ENCODE peak calls at places on chromosomes 3 and 15, in seven cellular contexts. D is brain microvascular endothelial cell; R is CD4-positive, alpha-beta T cell; Y is activated naive CD4-positive, alpha-beta T cell; T is sciatic nerve; X is NCI-H1092; N is H7. K is an unnamed sample.

GRCh38 chr3:12879191-12879815 is 37.9 kb upstream of the RPL32 start:
- DNase-seq in D (no peak), R (no peak), Y (no peak), T (no peak), X (no peak), N (no peak), K (no peak)

GRCh38 chr15:52289629-52290081 is 5.9 kb downstream of the MYO5C start:
- DNase-seq in D (no peak), R (no peak), Y (no peak), T (no peak), X (no peak), N (peak; percentile 57), K (no peak)

GRCh38 chr3:158810823-158811425 is 9.1 kb downstream of the MFSD1 start:
- DNase-seq in D (no peak), R (no peak), Y (no peak), T (no peak), X (no peak), N (no peak), K (no peak)

GRCh38 chr3:129310111-129310601 is 31.5 kb downstream of the HMCES start:
- DNase-seq in D (no peak), R (no peak), Y (no peak), T (no peak), X (no peak), N (no peak), K (no peak)

GRCh38 chr15:75493732-75494131 is 42.2 kb upstream of the SIN3A start:
- DNase-seq in D (no peak), R (no peak), Y (no peak), T (no peak), X (no peak), N (no peak), K (no peak)

GRCh38 chr3:24522155-24522579 is 27.5 kb upstream of the THRB start:
- DNase-seq in D (no peak), R (no peak), Y (no peak), T (no peak), X (no peak), N (peak; percentile 45), K (peak; percentile 81)

GRCh38 chr3:146180376-146180775 is 19.4 kb upstream of the PLOD2 start:
- DNase-seq in D (no peak), R (no peak), Y (no peak), T (no peak), X (no peak), N (no peak), K (no peak)

GRCh38 chr15:101429646-101430045 is 59.9 kb downstream of the PCSK6 start:
- DNase-seq in D (no peak), R (no peak), Y (no peak), T (no peak), X (no peak), N (no peak), K (no peak)

GRCh38 chr15:100712226-100712625 is 109.8 kb downstream of the ASB7 start:
- DNase-seq in D (no peak), R (no peak), Y (no peak), T (no peak), X (no peak), N (peak; percentile 22), K (peak; percentile 94)

GRCh38 chr15:81548350-81549116 is 174.5 kb upstream of the TMC3 start:
- DNase-seq in D (no peak), R (no peak), Y (no peak), T (no peak), X (no peak), N (no peak), K (no peak)

GRCh38 chr3:150194957-150195356 is 213.1 kb upstream of the TSC22D2 start:
- DNase-seq in D (no peak), R (no peak), Y (no peak), T (no peak), X (no peak), N (no peak), K (no peak)

GRCh38 chr3:57972421-57973111 is 35.7 kb upstream of the FLNB start:
- DNase-seq in D (no peak), R (no peak), Y (no peak), T (no peak), X (no peak), N (no peak), K (no peak)

GRCh38 chr3:31240466-31240865 is 292.3 kb upstream of the STT3B start:
- DNase-seq in D (no peak), R (no peak), Y (no peak), T (no peak), X (no peak), N (no peak), K (no peak)

GRCh38 chr15:89828324-89829145 is 13.9 kb upstream of the ANPEP start:
- DNase-seq in D (peak; percentile 38), R (no peak), Y (no peak), T (peak; percentile 73), X (no peak), N (peak; percentile 73), K (peak; percentile 91)

GRCh38 chr15:25708391-25708790 is 154.7 kb downstream of the ATP10A start:
- DNase-seq in D (no peak), R (no peak), Y (no peak), T (no peak), X (no peak), N (no peak), K (no peak)

GRCh38 chr15:77247116-77247515 is 172.8 kb downstream of the PEAK1 start:
- DNase-seq in D (no peak), R (no peak), Y (no peak), T (no peak), X (no peak), N (no peak), K (no peak)

GRCh38 chr15:50049871-50050270 is 69.2 kb downstream of the ATP8B4 start:
- DNase-seq in D (peak; percentile 57), R (no peak), Y (no peak), T (no peak), X (no peak), N (no peak), K (no peak)

GRCh38 chr3:50243552-50243895 is 7.5 kb downstream of the GNAI2 start:
- DNase-seq in D (no peak), R (no peak), Y (no peak), T (no peak), X (no peak), N (no peak), K (no peak)

GRCh38 chr15:64740361-64741170 is 34.8 kb downstream of the RBPMS2 start:
- DNase-seq in D (peak; percentile 42), R (no peak), Y (no peak), T (no peak), X (no peak), N (no peak), K (no peak)

GRCh38 chr3:108124337-108125150 is 33.7 kb upstream of the CD47 start:
- DNase-seq in D (no peak), R (peak; percentile 17), Y (peak; percentile 11), T (no peak), X (no peak), N (no peak), K (no peak)

GRCh38 chr15:77033729-77034619 is 36.9 kb downstream of the TSPAN3 start:
- DNase-seq in D (no peak), R (no peak), Y (no peak), T (no peak), X (no peak), N (peak; percentile 52), K (peak; percentile 57)

GRCh38 chr15:83115831-83116565 is 8.6 kb downstream of the TM6SF1 start:
- DNase-seq in D (no peak), R (no peak), Y (no peak), T (no peak), X (no peak), N (no peak), K (no peak)

GRCh38 chr15:39270976-39271375 is 309.9 kb upstream of the THBS1 start:
- DNase-seq in D (peak; percentile 97), R (no peak), Y (no peak), T (no peak), X (no peak), N (no peak), K (no peak)

GRCh38 chr3:30347679-30348216 is 258.7 kb upstream of the TGFBR2 start:
- DNase-seq in D (peak; percentile 91), R (no peak), Y (no peak), T (no peak), X (no peak), N (no peak), K (no peak)

GRCh38 chr3:178719036-178719635 is 182.9 kb downstream of the KCNMB2 start:
- DNase-seq in D (no peak), R (no peak), Y (no peak), T (no peak), X (no peak), N (no peak), K (no peak)

GRCh38 chr3:10008588-10009344 is 17.5 kb upstream of the FANCD2 start:
- DNase-seq in D (peak; percentile 66), R (peak; percentile 58), Y (peak; percentile 43), T (peak; percentile 93), X (peak; percentile 37), N (peak; percentile 92), K (peak; percentile 95)

GRCh38 chr3:71305246-71306206 is 278.0 kb downstream of the FOXP1 start:
- DNase-seq in D (peak; percentile 48), R (peak; percentile 16), Y (peak; percentile 23), T (no peak), X (no peak), N (peak; percentile 53), K (no peak)

GRCh38 chr15:96972201-96972600 is 641.7 kb downstream of the NR2F2 start:
- DNase-seq in D (no peak), R (no peak), Y (no peak), T (no peak), X (no peak), N (no peak), K (no peak)

GRCh38 chr15:63905558-63906265 is 72.0 kb upstream of the HERC1 start:
- DNase-seq in D (no peak), R (no peak), Y (no peak), T (no peak), X (no peak), N (no peak), K (no peak)

GRCh38 chr15:99371180-99372103 is 120.2 kb downstream of the LRRC28 start:
- DNase-seq in D (no peak), R (no peak), Y (no peak), T (no peak), X (no peak), N (no peak), K (no peak)

GRCh38 chr3:87288486-87288885 is 12.1 kb upstream of the POU1F1 start:
- DNase-seq in D (no peak), R (no peak), Y (no peak), T (no peak), X (no peak), N (no peak), K (no peak)

GRCh38 chr3:50166309-50167019 is 11.3 kb downstream of the SEMA3F start:
- DNase-seq in D (no peak), R (no peak), Y (no peak), T (no peak), X (no peak), N (no peak), K (no peak)

GRCh38 chr3:159928071-159928491 is 60.6 kb upstream of the IL12A start:
- DNase-seq in D (no peak), R (no peak), Y (no peak), T (no peak), X (no peak), N (no peak), K (no peak)

GRCh38 chr15:60362318-60363023 is 35.3 kb downstream of the ANXA2 start:
- DNase-seq in D (peak; percentile 80), R (no peak), Y (no peak), T (no peak), X (no peak), N (no peak), K (no peak)

GRCh38 chr3:196563721-196564225 is 4.6 kb downstream of the WDR53 start:
- DNase-seq in D (peak; percentile 14), R (no peak), Y (no peak), T (no peak), X (no peak), N (no peak), K (no peak)

GRCh38 chr3:177312491-177312890 is 115.2 kb upstream of the TBL1XR1 start:
- DNase-seq in D (no peak), R (no peak), Y (no peak), T (no peak), X (no peak), N (no peak), K (no peak)

GRCh38 chr3:30473374-30474051 is 132.9 kb upstream of the TGFBR2 start:
- DNase-seq in D (peak; percentile 40), R (no peak), Y (no peak), T (no peak), X (no peak), N (no peak), K (no peak)